ENCODE peak calls at places on chromosomes 4 and X, in seven cellular contexts. O is H1, S is pancreas, X is right lobe of liver, K is PC-3, C is suprapubic skin, M is lower lobe of right lung. B is an unnamed sample.

GRCh38 chr4:15556533-15556932 is 86.9 kb downstream of the CC2D2A start:
- DNase-seq in O (no peak), S (no peak), X (no peak), K (no peak), C (no peak), M (no peak), B (no peak)

GRCh38 chr4:3862640-3863420 is 96.6 kb downstream of the ADRA2C start:
- DNase-seq in O (peak; percentile 70), S (no peak), X (no peak), K (no peak), C (no peak), M (peak; percentile 45), B (no peak)

GRCh38 chr4:122968227-122968812 is 45.9 kb upstream of the NUDT6 start:
- DNase-seq in O (no peak), S (no peak), X (no peak), K (peak; percentile 77), C (no peak), M (no peak), B (no peak)

GRCh38 chr4:123361195-123361861 is 35.3 kb upstream of the SPRY1 start:
- DNase-seq in O (no peak), S (no peak), X (no peak), K (peak; percentile 46), C (no peak), M (no peak), B (no peak)

GRCh38 chr4:5611656-5612187 is 96.6 kb downstream of the EVC2 start:
- DNase-seq in O (no peak), S (no peak), X (no peak), K (no peak), C (no peak), M (no peak), B (no peak)

GRCh38 chrX:119880552-119881437 is 9.2 kb downstream of the NDUFA1 start:
- DNase-seq in O (no peak), S (no peak), X (no peak), K (peak; percentile 69), C (no peak), M (no peak), B (no peak)

GRCh38 chrX:134948333-134949241 is 42.2 kb upstream of the SMIM10 start:
- DNase-seq in O (no peak), S (no peak), X (no peak), K (peak; percentile 75), C (no peak), M (no peak), B (no peak)

GRCh38 chrX:14697453-14697852 is 168.1 kb downstream of the GLRA2 start:
- DNase-seq in O (no peak), S (no peak), X (no peak), K (peak; percentile 69), C (no peak), M (no peak), B (no peak)

GRCh38 chrX:16825306-16826035 is 39.2 kb downstream of the TXLNG start:
- DNase-seq in O (no peak), S (no peak), X (no peak), K (peak; percentile 51), C (no peak), M (no peak), B (no peak)

GRCh38 chrX:38880460-38880859 is 79.2 kb downstream of the MID1IP1 start:
- DNase-seq in O (no peak), S (no peak), X (no peak), K (peak; percentile 65), C (no peak), M (no peak), B (no peak)

GRCh38 chr4:160117686-160118085 is 1014.8 kb downstream of the RAPGEF2 start:
- DNase-seq in O (no peak), S (no peak), X (no peak), K (no peak), C (no peak), M (no peak), B (no peak)

GRCh38 chr4:8547912-8548730 is 32.1 kb upstream of the GPR78 start:
- DNase-seq in O (no peak), S (no peak), X (no peak), K (peak; percentile 77), C (no peak), M (no peak), B (peak; percentile 40)

GRCh38 chrX:36867143-36867542 is 141.0 kb upstream of the FAM47C start:
- DNase-seq in O (no peak), S (no peak), X (no peak), K (peak; percentile 64), C (no peak), M (no peak), B (no peak)

GRCh38 chr4:152171556-152171955 is 364.3 kb downstream of the FBXW7 start:
- DNase-seq in O (no peak), S (no peak), X (no peak), K (no peak), C (no peak), M (no peak), B (no peak)

GRCh38 chr4:24395937-24396336 is 188.4 kb downstream of the DHX15 start:
- DNase-seq in O (no peak), S (peak; percentile 28), X (no peak), K (no peak), C (no peak), M (no peak), B (no peak)

GRCh38 chr4:168615294-168615693 is 118.4 kb downstream of the PALLD start:
- DNase-seq in O (no peak), S (no peak), X (no peak), K (peak; percentile 28), C (no peak), M (no peak), B (no peak)

GRCh38 chr4:158688813-158689212 is 16.7 kb downstream of the ETFDH start:
- DNase-seq in O (no peak), S (no peak), X (no peak), K (no peak), C (no peak), M (no peak), B (no peak)

GRCh38 chrX:146144090-146144489 is 326.5 kb downstream of the SLITRK2 start:
- DNase-seq in O (no peak), S (no peak), X (no peak), K (no peak), C (no peak), M (no peak), B (no peak)

GRCh38 chrX:69015564-69016218 is 149.6 kb downstream of the PJA1 start:
- DNase-seq in O (no peak), S (no peak), X (no peak), K (no peak), C (no peak), M (no peak), B (no peak)

GRCh38 chrX:30781711-30782444 is 107.2 kb downstream of the TAB3 start:
- DNase-seq in O (no peak), S (no peak), X (no peak), K (peak; percentile 8), C (no peak), M (no peak), B (no peak)

GRCh38 chr4:46503739-46504138 is 113.8 kb upstream of the GABRA2 start:
- DNase-seq in O (no peak), S (no peak), X (no peak), K (no peak), C (no peak), M (no peak), B (no peak)

GRCh38 chrX:118720058-118720707 is 7.2 kb upstream of the IL13RA1 start:
- DNase-seq in O (no peak), S (no peak), X (no peak), K (no peak), C (no peak), M (no peak), B (no peak)

GRCh38 chr4:159190646-159191045 is 87.8 kb downstream of the RAPGEF2 start:
- DNase-seq in O (no peak), S (no peak), X (no peak), K (no peak), C (no peak), M (no peak), B (no peak)

GRCh38 chr4:13483142-13484044 is 747 bp downstream of the RAB28 start:
- DNase-seq in O (no peak), S (peak; percentile 79), X (no peak), K (peak; percentile 32), C (no peak), M (no peak), B (no peak)

GRCh38 chrX:153966283-153966688 is 5.3 kb downstream of the HCFC1 start:
- DNase-seq in O (no peak), S (peak; percentile 79), X (peak; percentile 80), K (no peak), C (no peak), M (no peak), B (no peak)
- H3K27ac ChIP-seq in O (no peak overlapping the region), S (peak overlapping the region; percentile 19), X (peak overlapping the region; percentile 6), K (no peak overlapping the region), C (no peak overlapping the region), M (peak overlapping the region; percentile 64), B (no peak overlapping the region)

DNA sequence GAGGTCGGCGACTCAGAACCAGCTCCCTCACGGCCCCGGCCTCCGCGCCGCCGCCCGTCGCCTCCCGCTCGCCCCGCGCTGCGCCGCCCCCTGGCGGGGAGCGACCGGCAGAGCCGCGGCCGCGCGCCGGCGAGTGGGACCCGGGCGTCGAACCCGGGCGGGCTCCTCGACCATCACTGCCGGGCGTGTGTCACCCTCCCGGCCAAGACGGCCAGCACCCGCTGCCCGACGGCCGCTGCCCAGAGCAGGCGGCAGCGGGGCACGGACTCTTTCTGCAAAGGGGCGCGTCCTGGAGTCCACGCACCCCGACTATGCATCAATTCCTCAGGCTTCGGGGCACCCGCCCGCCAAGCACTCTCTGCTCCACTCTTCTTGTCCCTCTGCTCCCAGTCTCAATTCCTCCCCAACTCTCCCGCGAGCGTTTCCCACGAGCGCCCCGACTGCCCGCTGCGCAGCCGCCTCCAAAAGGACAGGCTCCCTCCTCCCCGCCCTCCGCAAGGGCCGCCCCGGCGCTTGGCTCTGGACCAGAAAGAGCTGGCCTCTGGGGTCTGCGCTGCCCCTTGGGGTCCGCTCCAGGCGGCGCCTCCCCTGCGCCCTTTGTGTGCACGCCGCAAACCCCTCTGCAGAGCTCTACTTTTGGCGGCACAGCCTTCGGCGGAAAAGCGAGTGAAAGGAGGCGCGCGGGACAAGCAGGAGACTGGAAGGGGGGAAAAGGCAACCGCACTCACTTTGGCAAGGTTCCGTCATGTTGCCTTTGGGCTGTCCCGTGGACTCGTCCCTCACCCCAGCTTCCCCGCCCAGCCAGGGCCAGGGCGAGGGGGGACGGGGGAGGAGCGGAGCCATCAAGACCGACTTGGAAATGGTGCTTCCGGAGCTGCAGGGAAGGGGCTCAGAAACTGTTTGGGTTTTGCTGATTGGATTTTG is 1.1 kb downstream of the PDE5A start:
- DNase-seq in O (peak; percentile 54), S (peak; percentile 86), X (peak; percentile 53), K (peak; percentile 63), C (no peak), M (peak; percentile 66), B (peak; percentile 83)
- TF ChIP-seq CTCF in O (peak; percentile 69), S (peak; percentile 29), X (peak; percentile 74), K (peak; percentile 30), C (peak; percentile 65), M (peak; percentile 48), B (peak; percentile 37)

GRCh38 chr4:48388504-48389154 is 47.3 kb downstream of the SLAIN2 start:
- DNase-seq in O (no peak), S (no peak), X (no peak), K (no peak), C (no peak), M (no peak), B (no peak)
- H3K36me3 ChIP-seq in O (no peaks in the 10 kb centered on the region), S (no peaks in the 10 kb centered on the region), X (no peaks in the 10 kb centered on the region), K (peaks cover 4% of the 10 kb centered on the region), C (peaks cover 22% of the 10 kb centered on the region), M (peaks cover 43% of the 10 kb centered on the region), B (peaks cover 61% of the 10 kb centered on the region)

DNA sequence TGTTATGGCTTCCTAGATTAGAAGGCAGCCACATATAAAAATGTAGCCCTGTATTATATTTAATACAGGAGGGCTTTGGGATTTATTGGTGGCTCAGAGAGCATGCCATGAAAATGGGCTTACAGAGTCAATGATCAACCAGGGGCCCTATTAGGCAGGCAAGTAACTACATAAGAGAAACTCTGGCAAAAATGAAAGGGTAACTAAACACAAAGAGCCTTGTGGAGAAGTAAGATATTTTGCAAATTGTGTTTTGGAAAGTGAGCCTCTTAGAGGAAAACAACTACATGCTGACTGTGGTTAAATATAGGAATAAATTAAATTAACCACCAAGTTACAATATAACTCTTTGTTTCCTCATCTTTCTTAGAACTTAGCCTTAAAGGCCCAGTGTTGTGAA is 5.5 kb downstream of the SAT1 start:
- DNase-seq in O (no peak), S (no peak), X (no peak), K (no peak), C (no peak), M (no peak), B (no peak)
- H3K27ac ChIP-seq in O (no peak overlapping the region), S (peak overlapping the region; percentile 65), X (no peak overlapping the region), K (peak overlapping the region; percentile 36), C (no peak overlapping the region), M (no peak overlapping the region), B (peak overlapping the region; percentile 36)

B was measured in upper lobe of right lung.